ENCODE peak calls at places on chromosomes 5 and 9, in seven cellular contexts. One of them, this sample, is unnamed.

GRCh38 chr5:82911902-82912301 is 165.3 kb downstream of the TMEM167A start:
- DNase-seq in AG04450: no peak
- DNase-seq in A673: no peak
- DNase-seq in prostate gland: no peak
- DNase-seq in testis: no peak
- DNase-seq in fibroblast of the aortic adventitia: no peak
- DNase-seq in stomach: no peak
- DNase-seq in this sample: no peak

GRCh38 chr5:176846335-176847140 is 36.2 kb downstream of the UNC5A start:
- DNase-seq in AG04450: no peak
- DNase-seq in A673: no peak
- DNase-seq in prostate gland: no peak
- DNase-seq in testis: no peak
- DNase-seq in fibroblast of the aortic adventitia: no peak
- DNase-seq in stomach: no peak
- DNase-seq in this sample: no peak

GRCh38 chr5:6745706-6746217 is 32.5 kb downstream of the TENT4A start:
- DNase-seq in AG04450: peak
- DNase-seq in A673: peak
- DNase-seq in prostate gland: peak
- DNase-seq in testis: no peak
- DNase-seq in fibroblast of the aortic adventitia: peak
- DNase-seq in stomach: no peak
- DNase-seq in this sample: peak

GRCh38 chr5:147789820-147790219 is 7.3 kb upstream of the JAKMIP2 start:
- DNase-seq in AG04450: no peak
- DNase-seq in A673: no peak
- DNase-seq in prostate gland: no peak
- DNase-seq in testis: no peak
- DNase-seq in fibroblast of the aortic adventitia: no peak
- DNase-seq in stomach: no peak
- DNase-seq in this sample: no peak

GRCh38 chr5:10276691-10277090 is 26.6 kb downstream of the CCT5 start:
- DNase-seq in AG04450: no peak
- DNase-seq in A673: no peak
- DNase-seq in prostate gland: no peak
- DNase-seq in testis: no peak
- DNase-seq in fibroblast of the aortic adventitia: no peak
- DNase-seq in stomach: no peak
- DNase-seq in this sample: no peak

GRCh38 chr5:173689713-173690360 is 73.4 kb upstream of the BOD1 start:
- DNase-seq in AG04450: no peak
- DNase-seq in A673: no peak
- DNase-seq in prostate gland: no peak
- DNase-seq in testis: no peak
- DNase-seq in fibroblast of the aortic adventitia: no peak
- DNase-seq in stomach: peak
- DNase-seq in this sample: peak

GRCh38 chr5:33957789-33958575 is 21.8 kb downstream of the RXFP3 start:
- DNase-seq in AG04450: no peak
- DNase-seq in A673: no peak
- DNase-seq in prostate gland: no peak
- DNase-seq in testis: peak
- DNase-seq in fibroblast of the aortic adventitia: no peak
- DNase-seq in stomach: no peak
- DNase-seq in this sample: no peak

GRCh38 chr9:18330736-18331335 is 143.1 kb upstream of the ADAMTSL1 start:
- DNase-seq in AG04450: no peak
- DNase-seq in A673: no peak
- DNase-seq in prostate gland: no peak
- DNase-seq in testis: no peak
- DNase-seq in fibroblast of the aortic adventitia: no peak
- DNase-seq in stomach: no peak
- DNase-seq in this sample: no peak

GRCh38 chr9:5089737-5090136 is 95.7 kb downstream of the INSL6 start:
- DNase-seq in AG04450: no peak
- DNase-seq in A673: no peak
- DNase-seq in prostate gland: no peak
- DNase-seq in testis: no peak
- DNase-seq in fibroblast of the aortic adventitia: no peak
- DNase-seq in stomach: no peak
- DNase-seq in this sample: no peak

GRCh38 chr5:42606464-42606869 is 150.2 kb upstream of the CCDC152 start:
- DNase-seq in AG04450: no peak
- DNase-seq in A673: no peak
- DNase-seq in prostate gland: no peak
- DNase-seq in testis: no peak
- DNase-seq in fibroblast of the aortic adventitia: no peak
- DNase-seq in stomach: no peak
- DNase-seq in this sample: no peak

GRCh38 chr9:92763721-92764380 is 782 bp downstream of the BICD2 start:
- DNase-seq in AG04450: no peak
- DNase-seq in A673: no peak
- DNase-seq in prostate gland: no peak
- DNase-seq in testis: no peak
- DNase-seq in fibroblast of the aortic adventitia: no peak
- DNase-seq in stomach: no peak
- DNase-seq in this sample: peak

GRCh38 chr9:132651259-132651658 is 18.5 kb downstream of the DDX31 start:
- DNase-seq in AG04450: peak
- DNase-seq in A673: no peak
- DNase-seq in prostate gland: peak
- DNase-seq in testis: peak
- DNase-seq in fibroblast of the aortic adventitia: peak
- DNase-seq in stomach: no peak
- DNase-seq in this sample: peak

GRCh38 chr5:112960861-112961504 is 15.6 kb upstream of the DCP2 start:
- DNase-seq in AG04450: no peak
- DNase-seq in A673: no peak
- DNase-seq in prostate gland: no peak
- DNase-seq in testis: no peak
- DNase-seq in fibroblast of the aortic adventitia: no peak
- DNase-seq in stomach: no peak
- DNase-seq in this sample: no peak

GRCh38 chr5:156815988-156816599 is 34.0 kb upstream of the PPP1R2B start:
- DNase-seq in AG04450: no peak
- DNase-seq in A673: peak
- DNase-seq in prostate gland: no peak
- DNase-seq in testis: peak
- DNase-seq in fibroblast of the aortic adventitia: peak
- DNase-seq in stomach: no peak
- DNase-seq in this sample: peak

GRCh38 chr5:177510567-177511053 is 984 bp upstream of the DOK3 start:
- DNase-seq in AG04450: no peak
- DNase-seq in A673: no peak
- DNase-seq in prostate gland: no peak
- DNase-seq in testis: no peak
- DNase-seq in fibroblast of the aortic adventitia: no peak
- DNase-seq in stomach: no peak
- DNase-seq in this sample: peak

GRCh38 chr5:618450-618849 is 6.3 kb downstream of the CEP72 start:
- DNase-seq in AG04450: no peak
- DNase-seq in A673: no peak
- DNase-seq in prostate gland: no peak
- DNase-seq in testis: no peak
- DNase-seq in fibroblast of the aortic adventitia: no peak
- DNase-seq in stomach: no peak
- DNase-seq in this sample: no peak

GRCh38 chr5:619444-619843 is 7.3 kb downstream of the CEP72 start:
- DNase-seq in AG04450: no peak
- DNase-seq in A673: no peak
- DNase-seq in prostate gland: no peak
- DNase-seq in testis: no peak
- DNase-seq in fibroblast of the aortic adventitia: no peak
- DNase-seq in stomach: no peak
- DNase-seq in this sample: no peak

GRCh38 chr5:620152-620551 is 8.0 kb downstream of the CEP72 start:
- DNase-seq in AG04450: no peak
- DNase-seq in A673: no peak
- DNase-seq in prostate gland: no peak
- DNase-seq in testis: no peak
- DNase-seq in fibroblast of the aortic adventitia: no peak
- DNase-seq in stomach: no peak
- DNase-seq in this sample: no peak

GRCh38 chr5:617896-618295 is 5.8 kb downstream of the CEP72 start:
- DNase-seq in AG04450: no peak
- DNase-seq in A673: no peak
- DNase-seq in prostate gland: no peak
- DNase-seq in testis: no peak
- DNase-seq in fibroblast of the aortic adventitia: no peak
- DNase-seq in stomach: no peak
- DNase-seq in this sample: no peak

GRCh38 chr5:616342-617039 is 4.4 kb downstream of the CEP72 start:
- DNase-seq in AG04450: no peak
- DNase-seq in A673: no peak
- DNase-seq in prostate gland: no peak
- DNase-seq in testis: no peak
- DNase-seq in fibroblast of the aortic adventitia: no peak
- DNase-seq in stomach: no peak
- DNase-seq in this sample: no peak
- TF ChIP-seq CTCF in AG04450: peak
- TF ChIP-seq CTCF in A673: no peak
- TF ChIP-seq CTCF in prostate gland: no peak
- TF ChIP-seq CTCF in testis: no peak
- TF ChIP-seq CTCF in fibroblast of the aortic adventitia: no peak
- TF ChIP-seq CTCF in stomach: no peak
- TF ChIP-seq CTCF in this sample: no peak

GRCh38 chr5:172664018-172664417 is 23.0 kb downstream of the NEURL1B start:
- DNase-seq in AG04450: no peak
- DNase-seq in A673: no peak
- DNase-seq in prostate gland: no peak
- DNase-seq in testis: no peak
- DNase-seq in fibroblast of the aortic adventitia: no peak
- DNase-seq in stomach: no peak
- DNase-seq in this sample: no peak

GRCh38 chr5:172669808-172670402 is 28.8 kb downstream of the NEURL1B start:
- DNase-seq in AG04450: no peak
- DNase-seq in A673: no peak
- DNase-seq in prostate gland: no peak
- DNase-seq in testis: no peak
- DNase-seq in fibroblast of the aortic adventitia: no peak
- DNase-seq in stomach: no peak
- DNase-seq in this sample: no peak

GRCh38 chr5:172665049-172665541 is 24.0 kb downstream of the NEURL1B start:
- DNase-seq in AG04450: no peak
- DNase-seq in A673: no peak
- DNase-seq in prostate gland: no peak
- DNase-seq in testis: no peak
- DNase-seq in fibroblast of the aortic adventitia: no peak
- DNase-seq in stomach: no peak
- DNase-seq in this sample: no peak

GRCh38 chr5:172667786-172668735 is 27.0 kb downstream of the NEURL1B start:
- DNase-seq in AG04450: no peak
- DNase-seq in A673: no peak
- DNase-seq in prostate gland: no peak
- DNase-seq in testis: no peak
- DNase-seq in fibroblast of the aortic adventitia: peak
- DNase-seq in stomach: no peak
- DNase-seq in this sample: no peak

DNA sequence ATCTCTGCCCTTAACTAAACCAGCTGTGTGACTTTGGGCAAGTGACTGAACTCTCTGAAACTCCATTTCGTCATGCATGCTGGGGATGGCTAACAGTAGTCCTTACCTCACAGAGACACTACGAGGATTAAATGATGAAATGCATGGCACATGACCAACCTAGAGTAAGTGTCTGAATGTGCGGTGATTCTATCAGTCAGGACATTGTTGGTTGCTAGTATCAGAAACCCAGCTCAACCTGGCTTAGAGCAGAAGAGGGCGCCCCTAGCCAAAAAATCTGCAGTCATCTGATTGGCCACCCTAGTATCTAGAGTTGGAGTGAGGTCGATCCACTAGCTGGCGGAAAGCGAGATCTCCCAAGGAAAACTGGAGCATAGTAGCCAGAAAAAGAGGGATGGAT is 25.2 kb downstream of the NEURL1B start:
- DNase-seq in AG04450: no peak
- DNase-seq in A673: no peak
- DNase-seq in prostate gland: no peak
- DNase-seq in testis: no peak
- DNase-seq in fibroblast of the aortic adventitia: peak
- DNase-seq in stomach: no peak
- DNase-seq in this sample: no peak
- TF ChIP-seq CTCF in AG04450: no peak
- TF ChIP-seq CTCF in A673: no peak
- TF ChIP-seq CTCF in prostate gland: no peak
- TF ChIP-seq CTCF in testis: no peak
- TF ChIP-seq CTCF in fibroblast of the aortic adventitia: peak
- TF ChIP-seq CTCF in stomach: no peak
- TF ChIP-seq CTCF in this sample: peak

GRCh38 chr5:114101153-114101552 is 260.7 kb upstream of the KCNN2 start:
- DNase-seq in AG04450: peak
- DNase-seq in A673: peak
- DNase-seq in prostate gland: peak
- DNase-seq in testis: peak
- DNase-seq in fibroblast of the aortic adventitia: peak
- DNase-seq in stomach: no peak
- DNase-seq in this sample: peak

GRCh38 chr5:114099161-114099560 is 262.7 kb upstream of the KCNN2 start:
- DNase-seq in AG04450: no peak
- DNase-seq in A673: no peak
- DNase-seq in prostate gland: no peak
- DNase-seq in testis: no peak
- DNase-seq in fibroblast of the aortic adventitia: no peak
- DNase-seq in stomach: no peak
- DNase-seq in this sample: no peak

GRCh38 chr5:114097570-114097969 is 264.3 kb upstream of the KCNN2 start:
- DNase-seq in AG04450: no peak
- DNase-seq in A673: no peak
- DNase-seq in prostate gland: no peak
- DNase-seq in testis: no peak
- DNase-seq in fibroblast of the aortic adventitia: no peak
- DNase-seq in stomach: no peak
- DNase-seq in this sample: no peak
- TF ChIP-seq CTCF in AG04450: no peak
- TF ChIP-seq CTCF in A673: no peak
- TF ChIP-seq CTCF in prostate gland: peak
- TF ChIP-seq CTCF in testis: no peak
- TF ChIP-seq CTCF in fibroblast of the aortic adventitia: no peak
- TF ChIP-seq CTCF in stomach: no peak
- TF ChIP-seq CTCF in this sample: peak

GRCh38 chr5:142181096-142181495 is 72.5 kb downstream of the NDFIP1 start:
- DNase-seq in AG04450: no peak
- DNase-seq in A673: no peak
- DNase-seq in prostate gland: no peak
- DNase-seq in testis: no peak
- DNase-seq in fibroblast of the aortic adventitia: no peak
- DNase-seq in stomach: no peak
- DNase-seq in this sample: no peak

GRCh38 chr5:142181547-142182191 is 73.1 kb downstream of the NDFIP1 start:
- DNase-seq in AG04450: no peak
- DNase-seq in A673: no peak
- DNase-seq in prostate gland: no peak
- DNase-seq in testis: no peak
- DNase-seq in fibroblast of the aortic adventitia: no peak
- DNase-seq in stomach: no peak
- DNase-seq in this sample: peak

GRCh38 chr5:142178651-142179050 is 70.1 kb downstream of the NDFIP1 start:
- DNase-seq in AG04450: no peak
- DNase-seq in A673: no peak
- DNase-seq in prostate gland: no peak
- DNase-seq in testis: no peak
- DNase-seq in fibroblast of the aortic adventitia: no peak
- DNase-seq in stomach: no peak
- DNase-seq in this sample: no peak

GRCh38 chr5:142182840-142183239 is 74.3 kb downstream of the NDFIP1 start:
- DNase-seq in AG04450: no peak
- DNase-seq in A673: no peak
- DNase-seq in prostate gland: no peak
- DNase-seq in testis: no peak
- DNase-seq in fibroblast of the aortic adventitia: no peak
- DNase-seq in stomach: no peak
- DNase-seq in this sample: no peak

GRCh38 chr5:142179776-142180387 is 71.3 kb downstream of the NDFIP1 start:
- DNase-seq in AG04450: no peak
- DNase-seq in A673: no peak
- DNase-seq in prostate gland: no peak
- DNase-seq in testis: no peak
- DNase-seq in fibroblast of the aortic adventitia: no peak
- DNase-seq in stomach: no peak
- DNase-seq in this sample: no peak
- TF ChIP-seq CTCF in AG04450: no peak
- TF ChIP-seq CTCF in A673: no peak
- TF ChIP-seq CTCF in prostate gland: no peak
- TF ChIP-seq CTCF in testis: no peak
- TF ChIP-seq CTCF in fibroblast of the aortic adventitia: no peak
- TF ChIP-seq CTCF in stomach: no peak
- TF ChIP-seq CTCF in this sample: no peak